ENCODE peak calls at places on chromosomes 1 and 21, in ten cellular contexts. D is DND-41; H is T-cell; B is activated CD8-positive, alpha-beta memory T cell treated with anti-CD3 and anti-CD28 coated beads, Interleukin-2, amount 50 U/mL, for 48 hours; A is Kasumi-1; Q is tibial artery; P is GOT3; X is activated CD4-positive, CD25-positive, alpha-beta regulatory T cell treated with anti-CD3 and anti-CD28 coated beads, Interleukin-2, amount 50 U/mL, for 72 hours; O is NCI-H345; V is K562. E is an unnamed sample.

GRCh38 chr21:33836408-33836807 is 79.2 kb downstream of the ATP5PO start:
- DNase-seq in H (no peak), P (no peak), V (no peak), B (no peak), X (no peak), A (no peak), Q (peak), O (no peak), D (no peak), E (no peak)

GRCh38 chr21:32411366-32412161 is 942 bp upstream of the EVA1C start:
- DNase-seq in A (no peak), X (peak), D (no peak), V (peak), Q (peak), P (peak), B (peak), O (peak), H (peak), E (peak)

GRCh38 chr1:171582589-171582988 is 39.5 kb upstream of the MYOCOS start:
- DNase-seq in D (no peak), H (no peak), V (no peak), Q (no peak), X (no peak), P (no peak), A (no peak), B (no peak), O (no peak), E (no peak)

GRCh38 chr1:44894591-44894990 is 51.5 kb upstream of the PTCH2 start:
- DNase-seq in X (no peak), O (no peak), A (no peak), P (no peak), Q (no peak), B (no peak), H (no peak), D (no peak), V (no peak), E (no peak)

GRCh38 chr1:227848430-227848932 is 33.0 kb downstream of the PRSS38 start:
- DNase-seq in H (no peak), D (no peak), V (peak), O (no peak), P (no peak), Q (no peak), A (no peak), X (no peak), B (no peak), E (no peak)

GRCh38 chr1:54200519-54200997 is 591 bp downstream of the MRPL37 start:
- DNase-seq in O (no peak), V (no peak), B (no peak), P (no peak), Q (no peak), A (no peak), X (no peak), H (no peak), D (no peak), E (no peak)

GRCh38 chr1:100249155-100249536 is 488 bp downstream of the DBT start:
- DNase-seq in Q (no peak), A (peak), V (peak), H (no peak), O (no peak), X (no peak), D (no peak), P (no peak), B (no peak), E (no peak)

GRCh38 chr21:41781047-41781405 is 14.2 kb upstream of the RIPK4 start:
- DNase-seq in O (no peak), X (no peak), P (no peak), A (no peak), V (no peak), D (no peak), B (no peak), Q (no peak), H (no peak), E (no peak)

GRCh38 chr1:35642472-35642955 is 1.2 kb upstream of the PSMB2 start:
- DNase-seq in P (no peak), D (peak), Q (no peak), V (peak), H (no peak), O (no peak), A (peak), X (no peak), B (peak), E (no peak)

GRCh38 chr21:45868488-45868887 is 113.1 kb upstream of the COL6A1 start:
- DNase-seq in D (no peak), X (peak), V (no peak), A (no peak), Q (no peak), B (no peak), P (no peak), O (no peak), H (no peak), E (no peak)

GRCh38 chr1:22075718-22076117 is 23.2 kb downstream of the CDC42 start:
- DNase-seq in H (no peak), X (no peak), O (no peak), V (no peak), P (no peak), D (no peak), Q (no peak), B (no peak), A (peak), E (no peak)

GRCh38 chr1:203354246-203354645 is 3.3 kb upstream of the FMOD start:
- DNase-seq in P (no peak), V (no peak), O (no peak), B (no peak), D (no peak), X (no peak), A (no peak), Q (no peak), H (no peak), E (no peak)

GRCh38 chr1:179080866-179081695 is 789 bp upstream of the TOR3A start:
- DNase-seq in Q (no peak), P (no peak), A (no peak), H (no peak), B (no peak), O (no peak), V (no peak), D (no peak), X (peak), E (no peak)

GRCh38 chr1:89780721-89781120 is 40.1 kb upstream of the LRRC8D start:
- DNase-seq in A (peak), B (no peak), X (no peak), Q (no peak), D (no peak), P (no peak), O (peak), V (no peak), H (no peak), E (no peak)

GRCh38 chr1:46065405-46065804 is 67.0 kb downstream of the PIK3R3 start:
- DNase-seq in H (no peak), V (peak), B (no peak), O (no peak), P (no peak), Q (no peak), X (no peak), D (no peak), A (peak), E (no peak)

GRCh38 chr21:25283720-25284119 is 323.6 kb downstream of the MRPL39 start:
- DNase-seq in V (no peak), H (no peak), Q (no peak), B (no peak), D (no peak), A (peak), P (no peak), O (no peak), X (no peak), E (no peak)

GRCh38 chr1:79859212-79859948 is 852.9 kb upstream of the ADGRL4 start:
- DNase-seq in X (no peak), P (no peak), D (no peak), B (no peak), Q (no peak), V (no peak), A (no peak), H (no peak), O (no peak), E (no peak)

GRCh38 chr1:221972262-221973235 is 230.7 kb upstream of the DUSP10 start:
- DNase-seq in D (no peak), O (no peak), H (no peak), B (no peak), A (no peak), P (no peak), X (no peak), V (no peak), Q (no peak), E (no peak)

GRCh38 chr1:156852414-156852874 is 6.5 kb downstream of the INSRR start:
- DNase-seq in H (no peak), O (peak), D (no peak), Q (no peak), P (no peak), V (no peak), X (no peak), A (no peak), B (no peak), E (no peak)

GRCh38 chr1:53727461-53727860 is 11.5 kb downstream of the GLIS1 start:
- DNase-seq in B (no peak), X (no peak), H (no peak), P (no peak), V (no peak), Q (no peak), A (no peak), O (no peak), D (no peak), E (no peak)

GRCh38 chr1:117164209-117164608 is 42.7 kb upstream of the TRIM45 start:
- DNase-seq in Q (no peak), H (no peak), V (no peak), X (no peak), O (no peak), D (no peak), B (no peak), A (no peak), P (no peak), E (no peak)

GRCh38 chr1:203306089-203306969 is 1.0 kb downstream of the BTG2 start:
- DNase-seq in V (peak), X (no peak), H (no peak), B (no peak), P (no peak), A (no peak), Q (peak), D (peak), O (peak), E (no peak)

GRCh38 chr1:69702085-69702484 is 134.4 kb downstream of the LRRC7 start:
- DNase-seq in Q (no peak), V (no peak), D (no peak), A (no peak), O (no peak), X (no peak), H (no peak), P (no peak), B (no peak), E (no peak)

GRCh38 chr1:155006601-155007101 is 4.0 kb downstream of the ZBTB7B start:
- DNase-seq in V (no peak), H (no peak), A (peak), P (no peak), B (peak), O (peak), X (no peak), Q (no peak), D (peak), E (no peak)

GRCh38 chr1:229197225-229197677 is 73.7 kb upstream of the RAB4A start:
- DNase-seq in X (no peak), Q (no peak), O (no peak), V (no peak), P (no peak), H (no peak), B (no peak), D (no peak), A (no peak), E (no peak)

GRCh38 chr1:174721246-174721645 is 273.5 kb downstream of the GPR52 start:
- DNase-seq in X (no peak), A (no peak), B (no peak), Q (no peak), P (no peak), O (no peak), V (no peak), D (no peak), H (no peak), E (no peak)

GRCh38 chr1:197933647-197934046 is 16.5 kb downstream of the LHX9 start:
- DNase-seq in O (no peak), P (no peak), X (no peak), H (no peak), V (no peak), D (no peak), B (no peak), A (no peak), Q (no peak), E (no peak)